ENCODE peak calls at places on chromosomes 3 and 15, in four cellular contexts. One of them, this sample, is unnamed.

GRCh38 chr3:2098398-2099027 is at the start of gene CNTN4:
- DNase-seq in HepG2: peak
- DNase-seq in WTC11: no peak
- DNase-seq in K562: no peak
- DNase-seq in this sample: peak

GRCh38 chr15:67940324-67940719 is 100.5 kb upstream of the RNU6-1 start:
- DNase-seq in HepG2: no peak
- DNase-seq in WTC11: no peak
- DNase-seq in K562: no peak
- DNase-seq in this sample: no peak

GRCh38 chr3:150133293-150133692 is 162.6 kb upstream of the PFN2 start:
- DNase-seq in WTC11: no peak
- DNase-seq in HepG2: no peak
- DNase-seq in K562: no peak
- DNase-seq in this sample: no peak

GRCh38 chr3:150238043-150238802 is 169.9 kb upstream of the TSC22D2 start:
- DNase-seq in K562: no peak
- DNase-seq in HepG2: no peak
- DNase-seq in WTC11: no peak
- DNase-seq in this sample: no peak

GRCh38 chr15:92073044-92073785 is 219.7 kb downstream of the SLCO3A1 start:
- DNase-seq in K562: no peak
- DNase-seq in WTC11: no peak
- DNase-seq in HepG2: no peak
- DNase-seq in this sample: no peak

GRCh38 chr3:22225161-22225560 is 474.2 kb upstream of the ZNF385D start:
- DNase-seq in HepG2: no peak
- DNase-seq in WTC11: no peak
- DNase-seq in K562: no peak
- DNase-seq in this sample: no peak

GRCh38 chr3:194573680-194574437 is 59.4 kb downstream of the TMEM44 start:
- DNase-seq in K562: peak
- DNase-seq in WTC11: peak
- DNase-seq in HepG2: peak
- DNase-seq in this sample: peak

GRCh38 chr3:133885241-133885711 is 10.4 kb downstream of the RAB6B start:
- DNase-seq in K562: no peak
- DNase-seq in WTC11: no peak
- DNase-seq in HepG2: no peak
- DNase-seq in this sample: no peak

GRCh38 chr15:47294765-47295259 is 422.5 kb upstream of the SEMA6D start:
- DNase-seq in WTC11: no peak
- DNase-seq in K562: no peak
- DNase-seq in HepG2: no peak
- DNase-seq in this sample: no peak

GRCh38 chr15:77836116-77836798 is 203.5 kb upstream of the LINGO1 start:
- DNase-seq in HepG2: no peak
- DNase-seq in WTC11: no peak
- DNase-seq in K562: peak
- DNase-seq in this sample: peak

DNA sequence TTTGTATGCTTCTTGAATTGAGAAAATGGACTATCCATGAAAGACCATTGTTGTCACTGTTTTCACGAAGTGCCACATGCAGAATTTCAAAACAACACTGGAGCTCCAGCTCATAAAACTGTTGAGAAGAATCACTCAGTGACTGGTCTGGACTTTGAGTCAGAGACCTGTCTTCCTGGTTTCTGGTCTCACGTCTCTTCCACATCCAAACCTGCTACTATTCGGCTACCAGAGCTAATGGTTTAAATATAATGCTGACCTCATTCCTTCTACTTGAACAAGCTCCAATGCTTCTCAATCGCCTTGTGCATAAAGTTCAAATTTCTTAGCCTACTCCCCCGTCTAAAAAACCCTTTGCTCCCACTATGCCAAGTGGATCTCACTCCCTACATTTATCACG is 227.9 kb upstream of the NR2F2 start:
- DNase-seq in HepG2: no peak
- DNase-seq in WTC11: no peak
- DNase-seq in K562: no peak
- DNase-seq in this sample: no peak
- TF ChIP-seq ELF4 in HepG2: no peak
- TF ChIP-seq ELF4 in WTC11: no peak
- TF ChIP-seq ELF4 in K562: no peak
- TF ChIP-seq ELF4 in this sample: no peak

GRCh38 chr3:122678496-122678895 is 2.1 kb upstream of the PARP14 start:
- DNase-seq in K562: no peak
- DNase-seq in HepG2: no peak
- DNase-seq in WTC11: no peak
- DNase-seq in this sample: no peak

GRCh38 chr3:122680381-122681293 is at the start of gene PARP14:
- DNase-seq in WTC11: peak
- DNase-seq in HepG2: peak
- DNase-seq in K562: peak
- DNase-seq in this sample: no peak

GRCh38 chr3:122679467-122680291 is 960 bp upstream of the PARP14 start:
- DNase-seq in K562: peak
- DNase-seq in WTC11: no peak
- DNase-seq in HepG2: no peak
- DNase-seq in this sample: no peak

GRCh38 chr3:122677261-122677660 is 3.4 kb upstream of the PARP14 start:
- DNase-seq in K562: no peak
- DNase-seq in HepG2: no peak
- DNase-seq in WTC11: no peak
- DNase-seq in this sample: no peak

GRCh38 chr3:122679085-122679466 is 1.6 kb upstream of the PARP14 start:
- DNase-seq in WTC11: peak
- DNase-seq in HepG2: peak
- DNase-seq in K562: peak
- DNase-seq in this sample: peak
- TF ChIP-seq ELF4 in WTC11: no peak
- TF ChIP-seq ELF4 in HepG2: no peak
- TF ChIP-seq ELF4 in K562: no peak
- TF ChIP-seq ELF4 in this sample: no peak

GRCh38 chr3:100913870-100914654 is 79.2 kb downstream of the ABI3BP start:
- DNase-seq in WTC11: no peak
- DNase-seq in K562: no peak
- DNase-seq in HepG2: no peak
- DNase-seq in this sample: no peak
- TF ChIP-seq ELF4 in WTC11: no peak
- TF ChIP-seq ELF4 in K562: no peak
- TF ChIP-seq ELF4 in HepG2: no peak
- TF ChIP-seq ELF4 in this sample: no peak

DNA sequence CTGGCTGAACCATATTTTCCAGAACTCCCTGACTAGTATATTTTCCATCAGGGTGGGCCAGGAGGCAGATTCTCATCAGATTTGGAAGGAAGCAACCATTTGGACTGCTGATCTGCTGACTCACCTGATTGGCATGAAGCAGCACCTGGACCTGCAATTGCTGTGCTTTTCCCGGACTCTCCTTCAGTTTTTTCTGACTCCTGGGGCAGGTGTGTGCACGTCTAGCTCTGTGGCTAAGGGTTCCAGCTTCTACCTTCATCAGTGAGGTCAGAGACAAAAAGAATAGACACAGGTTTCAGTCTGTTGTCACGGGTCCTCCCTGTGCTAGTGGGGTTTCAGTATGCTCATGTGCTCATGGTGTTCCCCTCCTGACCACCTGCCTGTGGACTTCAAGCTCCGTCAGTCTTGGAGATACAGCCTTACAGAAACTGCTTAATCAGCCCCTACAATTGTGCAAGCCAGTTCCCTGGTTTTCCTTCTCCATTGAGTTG is 31.5 kb downstream of the HMCES start:
- DNase-seq in WTC11: no peak
- DNase-seq in K562: no peak
- DNase-seq in HepG2: peak
- DNase-seq in this sample: no peak
- TF ChIP-seq ELF4 in WTC11: no peak
- TF ChIP-seq ELF4 in K562: no peak
- TF ChIP-seq ELF4 in HepG2: no peak
- TF ChIP-seq ELF4 in this sample: no peak